ENCODE peak calls at places on chromosomes 5 and 9, in five cellular contexts. V, W, S, F and K are unnamed samples.

GRCh38 chr5:135587849-135588248 is 9.1 kb upstream of the CXCL14 start:
- DNase-seq in V (no peak), W (no peak), S (no peak), F (no peak), K (no peak)

GRCh38 chr9:121372239-121372562 is 2.2 kb upstream of the STOM start:
- DNase-seq in V (no peak), W (no peak), S (no peak), F (no peak), K (no peak)

GRCh38 chr5:117133198-117133597 is 558.6 kb upstream of the SEMA6A start:
- DNase-seq in V (no peak), W (no peak), S (no peak), F (no peak), K (no peak)

GRCh38 chr9:34693560-34693959 is 2.5 kb upstream of the CCL19 start:
- DNase-seq in V (no peak), W (no peak), S (no peak), F (no peak), K (no peak)

GRCh38 chr5:135213466-135214239 is 179.6 kb upstream of the PITX1 start:
- DNase-seq in V (no peak), W (peak; percentile 5), S (no peak), F (no peak), K (no peak)

GRCh38 chr9:108257387-108257786 is 598.4 kb downstream of the ACTL7B start:
- DNase-seq in V (no peak), W (no peak), S (no peak), F (no peak), K (no peak)

GRCh38 chr9:17134843-17135577 is at the start of gene CNTLN:
- DNase-seq in V (peak; percentile 90), W (peak; percentile 98), S (peak; percentile 90), F (peak; percentile 93), K (peak; percentile 95)

GRCh38 chr5:168648016-168648415 is 68.8 kb upstream of the PANK3 start:
- DNase-seq in V (no peak), W (no peak), S (no peak), F (no peak), K (no peak)

GRCh38 chr5:159504857-159505304 is 174.6 kb upstream of the IL12B start:
- DNase-seq in V (peak; percentile 84), W (peak; percentile 42), S (peak; percentile 90), F (no peak), K (peak; percentile 78)

GRCh38 chr5:178399723-178400115 is 167.1 kb upstream of the PHYKPL start:
- DNase-seq in V (no peak), W (no peak), S (no peak), F (no peak), K (no peak)

GRCh38 chr5:97043511-97043910 is 98.9 kb downstream of the LIX1 start:
- DNase-seq in V (no peak), W (no peak), S (peak; percentile 28), F (no peak), K (no peak)

GRCh38 chr9:35757527-35758275 is 3.6 kb upstream of the MSMP start:
- DNase-seq in V (no peak), W (no peak), S (no peak), F (peak; percentile 74), K (no peak)

GRCh38 chr5:133818031-133818431 is 150.4 kb downstream of the C5orf15 start:
- DNase-seq in V (peak; percentile 68), W (peak; percentile 91), S (no peak), F (peak; percentile 39), K (peak; percentile 63)

GRCh38 chr5:58071566-58071965 is 388.3 kb downstream of the PLK2 start:
- DNase-seq in V (no peak), W (no peak), S (peak; percentile 27), F (no peak), K (peak; percentile 57)

GRCh38 chr5:58066557-58066956 is 393.3 kb downstream of the PLK2 start:
- DNase-seq in V (no peak), W (no peak), S (no peak), F (no peak), K (no peak)

GRCh38 chr5:58072202-58072791 is 387.6 kb downstream of the PLK2 start:
- DNase-seq in V (no peak), W (no peak), S (no peak), F (no peak), K (no peak)

GRCh38 chr5:58069016-58069705 is 390.7 kb downstream of the PLK2 start:
- DNase-seq in V (no peak), W (no peak), S (no peak), F (no peak), K (no peak)

DNA sequence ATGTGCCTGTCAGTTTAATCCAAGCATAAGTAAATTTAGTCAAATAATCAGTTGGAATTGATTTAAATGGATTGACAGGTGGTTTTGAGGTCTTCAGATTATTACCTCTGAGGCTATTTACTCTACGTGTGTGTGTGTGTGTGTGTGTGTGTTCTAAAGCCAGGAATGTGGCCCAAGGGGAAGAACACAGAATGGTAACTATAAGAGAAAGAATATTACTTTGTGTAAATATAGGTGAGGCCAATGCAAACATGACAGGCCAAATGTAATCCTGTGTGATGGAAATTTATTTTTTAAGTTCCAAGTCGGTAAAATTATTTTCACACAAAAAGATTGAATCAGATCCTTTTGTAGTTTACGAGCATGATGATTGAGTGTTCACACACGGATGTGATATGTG is 390.0 kb downstream of the PLK2 start:
- DNase-seq in V (no peak), W (no peak), S (no peak), F (peak; percentile 83), K (no peak)
- TF ChIP-seq CTCF in V (no peak), W (no peak), S (no peak), F (no peak), K (no peak)

DNA sequence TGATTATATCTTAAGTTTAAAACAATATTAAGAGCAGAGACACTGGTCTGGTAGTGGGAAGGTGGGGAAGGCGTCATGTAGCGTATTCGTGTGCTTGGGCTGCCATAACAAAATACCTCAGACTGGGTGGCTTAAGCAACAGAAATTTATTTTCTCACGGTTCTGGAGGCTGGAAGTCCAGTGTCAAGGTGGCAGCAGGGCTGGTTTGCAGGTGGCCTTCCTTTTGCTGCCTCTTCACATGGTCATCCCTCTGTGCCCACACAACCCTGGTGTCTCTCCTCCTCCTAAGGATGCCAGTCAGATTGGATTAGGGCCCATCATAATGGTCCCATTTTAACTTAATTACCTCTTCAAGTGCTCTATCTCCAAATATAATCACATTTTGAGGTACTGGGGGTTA is 9.6 kb downstream of the IL31RA start:
- DNase-seq in V (no peak), W (no peak), S (no peak), F (no peak), K (no peak)
- H3K4me3 ChIP-seq in V (no peak overlapping the region), W (no peak overlapping the region), S (no peak overlapping the region), F (no peak overlapping the region), K (no peak overlapping the region)

GRCh38 chr5:8013951-8014844 is 145.2 kb downstream of the MTRR start:
- DNase-seq in V (no peak), W (no peak), S (no peak), F (no peak), K (no peak)

GRCh38 chr5:8012131-8012977 is 143.4 kb downstream of the MTRR start:
- DNase-seq in V (no peak), W (no peak), S (no peak), F (peak; percentile 9), K (no peak)
- TF ChIP-seq CTCF in V (no peak), W (no peak), S (no peak), F (no peak), K (no peak)

DNA sequence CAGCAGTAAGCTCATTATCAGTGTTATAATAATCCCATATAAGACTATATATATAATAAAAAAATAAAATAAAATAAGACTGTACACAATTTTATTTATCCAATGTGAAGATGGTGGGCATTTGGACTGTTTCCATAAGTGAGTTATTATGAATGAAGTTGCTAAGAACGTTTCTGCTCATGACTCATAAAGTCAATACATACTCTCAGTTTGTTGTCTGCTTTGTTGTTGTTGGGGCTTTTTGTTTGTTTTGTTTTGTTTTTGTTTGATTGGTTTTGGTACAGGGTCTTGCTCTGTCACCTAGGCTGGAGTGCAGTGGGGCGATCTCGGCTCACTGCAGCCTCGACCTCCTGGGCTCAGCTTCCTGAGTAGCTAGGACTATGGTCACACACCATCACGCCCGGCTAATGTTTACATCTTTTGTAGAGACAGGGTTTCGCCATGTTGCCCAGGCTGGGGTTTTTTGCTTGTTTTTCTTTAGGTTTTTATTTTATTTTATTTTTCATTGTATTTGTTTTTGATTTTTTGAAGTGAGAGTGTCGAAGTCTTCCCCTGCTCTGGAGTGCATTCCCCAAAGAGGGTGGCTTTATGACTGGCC is 18.0 kb downstream of the TRIM7 start:
- DNase-seq in V (peak; percentile 39), W (no peak), S (no peak), F (peak; percentile 67), K (peak; percentile 47)
- H3K4me3 ChIP-seq in V (peak overlapping the region; percentile 61), W (no peak overlapping the region), S (peak overlapping the region; percentile 69), F (peak overlapping the region; percentile 82), K (peak overlapping the region; percentile 5)

GRCh38 chr5:108579236-108579635 is 168.5 kb upstream of the FER start:
- DNase-seq in V (no peak), W (no peak), S (no peak), F (no peak), K (no peak)
- TF ChIP-seq CTCF in V (no peak), W (no peak), S (no peak), F (no peak), K (no peak)